ENCODE peak calls at places on chromosomes 11 and 22, in five cellular contexts. W is neural progenitor cell, C is fibroblast of lung, Q is transverse colon, Y is dorsolateral prefrontal cortex. U is an unnamed sample.

GRCh38 chr11:67020949-67021348 is 2.0 kb upstream of the SYT12 start:
- DNase-seq in Q (no peak), C (no peak), W (no peak), Y (no peak), U (no peak)

GRCh38 chr22:20517841-20518592 is 10.6 kb downstream of the MED15 start:
- DNase-seq in W (no peak), Q (no peak), C (no peak), Y (no peak), U (no peak)

GRCh38 chr11:28649922-28650321 is 541.7 kb downstream of the METTL15 start:
- DNase-seq in W (no peak), C (peak; percentile 30), Y (no peak), Q (no peak), U (no peak)

GRCh38 chr22:17237031-17237668 is 17.9 kb upstream of the ADA2 start:
- DNase-seq in W (no peak), Y (no peak), C (no peak), Q (no peak), U (no peak)

GRCh38 chr11:114125959-114126358 is 66.4 kb downstream of the ZBTB16 start:
- DNase-seq in Y (no peak), Q (no peak), W (no peak), C (no peak), U (no peak)

GRCh38 chr11:9607511-9607899 is 34.0 kb downstream of the WEE1 start:
- DNase-seq in C (no peak), Q (no peak), Y (no peak), W (peak; percentile 12), U (no peak)

GRCh38 chr11:83044958-83045712 is 26.6 kb downstream of the RAB30 start:
- DNase-seq in W (no peak), Y (no peak), Q (no peak), C (peak; percentile 68), U (no peak)

GRCh38 chr11:75766449-75767227 is 1.9 kb upstream of the DGAT2 start:
- DNase-seq in Q (no peak), W (peak; percentile 16), C (no peak), Y (no peak), U (no peak)

GRCh38 chr11:35763301-35763700 is 100.7 kb downstream of the TRIM44 start:
- DNase-seq in W (no peak), Q (no peak), Y (no peak), C (no peak), U (no peak)

GRCh38 chr11:99275521-99275920 is 254.8 kb downstream of the CNTN5 start:
- DNase-seq in Q (no peak), Y (no peak), C (no peak), W (no peak), U (no peak)

GRCh38 chr11:121489823-121490222 is 37.1 kb upstream of the SORL1-AS1 start:
- DNase-seq in Y (no peak), W (no peak), Q (no peak), C (no peak), U (no peak)

GRCh38 chr11:112882494-112883381 is 78.5 kb upstream of the NCAM1 start:
- DNase-seq in W (no peak), Y (no peak), C (no peak), Q (no peak), U (no peak)

GRCh38 chr11:117816846-117817212 is 7.7 kb downstream of the FXYD2 start:
- DNase-seq in Q (no peak), W (no peak), Y (no peak), C (no peak), U (no peak)

GRCh38 chr11:57158582-57158981 is 23.2 kb upstream of the LRRC55 start:
- DNase-seq in Y (no peak), Q (no peak), W (no peak), C (no peak), U (no peak)

GRCh38 chr11:45997599-45997998 is 75.1 kb downstream of the LARGE2 start:
- DNase-seq in Q (no peak), W (no peak), C (no peak), Y (no peak), U (no peak)

GRCh38 chr11:9169595-9170295 is 78.3 kb upstream of the SCUBE2 start:
- DNase-seq in W (no peak), Q (no peak), C (no peak), Y (no peak), U (no peak)

GRCh38 chr11:72625746-72626636 is 48.2 kb downstream of the PDE2A start:
- DNase-seq in Y (no peak), Q (peak; percentile 52), W (no peak), C (peak; percentile 36), U (no peak)

GRCh38 chr22:47862394-47862793 is 1099.9 kb downstream of the TBC1D22A start:
- DNase-seq in W (no peak), C (no peak), Y (no peak), Q (no peak), U (no peak)

GRCh38 chr11:126355324-126355925 is at the start of gene ST3GAL4:
- DNase-seq in C (peak; percentile 69), W (peak; percentile 96), Y (peak; percentile 85), Q (peak; percentile 72), U (peak; percentile 83)

DNA sequence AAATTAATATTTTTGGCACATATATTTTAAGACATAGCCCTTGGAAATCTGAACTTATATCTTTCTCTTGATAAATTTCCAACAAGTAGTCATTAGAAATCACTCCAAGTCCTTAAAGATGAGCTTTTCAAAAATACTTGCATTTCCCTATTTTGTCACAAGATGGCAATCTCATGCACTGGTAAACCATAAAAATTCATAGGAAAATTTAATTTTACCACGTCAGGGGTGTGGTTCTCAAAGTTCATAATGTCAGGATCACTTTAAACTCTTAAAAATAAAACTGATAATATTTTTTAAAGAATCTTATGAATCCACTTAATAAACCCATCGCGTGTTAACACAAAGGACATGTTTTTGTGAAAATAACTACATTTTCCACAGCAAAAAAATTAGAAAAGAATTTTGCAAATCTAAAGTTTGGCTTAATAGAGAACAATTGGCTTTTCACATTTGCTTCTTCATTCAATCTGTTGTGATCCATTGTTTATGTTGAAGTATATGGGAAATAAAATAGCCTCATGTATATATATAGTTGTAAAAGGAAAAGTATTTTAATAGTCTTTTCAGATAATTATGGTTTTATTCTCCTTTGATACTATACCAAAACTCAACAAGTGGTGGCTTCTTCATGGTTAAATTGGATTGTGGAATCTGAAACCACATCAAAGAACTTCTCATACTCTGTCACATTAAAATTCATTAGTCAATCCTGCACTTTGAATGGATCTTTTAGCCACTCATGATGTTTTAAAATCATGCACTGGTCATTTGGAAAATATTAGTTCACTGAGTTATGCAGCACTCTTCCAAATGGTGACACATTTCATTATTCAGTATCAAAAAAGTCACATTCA is 169.1 kb downstream of the CADM1 start:
- DNase-seq in W (peak; percentile 23), Q (no peak), C (peak; percentile 64), Y (no peak), U (no peak)
- TF ChIP-seq CTCF in W (peak; percentile 87), Q (peak; percentile 73), C (peak; percentile 23), Y (peak; percentile 65), U (peak; percentile 82)

GRCh38 chr11:134155946-134156865 is 67.6 kb downstream of the NCAPD3 start:
- DNase-seq in Q (no peak), Y (no peak), W (no peak), C (no peak), U (no peak)

GRCh38 chr11:134159652-134160051 is 64.1 kb downstream of the NCAPD3 start:
- DNase-seq in Y (no peak), C (no peak), Q (no peak), W (no peak), U (no peak)

GRCh38 chr11:134155456-134155855 is 68.3 kb downstream of the NCAPD3 start:
- DNase-seq in Y (no peak), C (no peak), W (no peak), Q (no peak), U (no peak)

GRCh38 chr11:134158023-134158422 is 65.7 kb downstream of the NCAPD3 start:
- DNase-seq in C (no peak), Q (no peak), W (no peak), Y (no peak), U (no peak)

GRCh38 chr11:134157451-134157850 is 66.3 kb downstream of the NCAPD3 start:
- DNase-seq in W (no peak), Y (no peak), Q (no peak), C (no peak), U (no peak)
- TF ChIP-seq CTCF in W (no peak), Y (no peak), Q (no peak), C (no peak), U (no peak)

GRCh38 chr11:2166091-2166851 is 5.3 kb upstream of the INS start:
- DNase-seq in Y (no peak), W (peak; percentile 67), Q (no peak), C (peak; percentile 41), U (peak; percentile 47)
- TF ChIP-seq CTCF in Y (peak; percentile 34), W (peak; percentile 72), Q (peak; percentile 41), C (peak; percentile 18), U (peak; percentile 77)

GRCh38 chr11:77508031-77508430 is 34.1 kb upstream of the PAK1 start:
- DNase-seq in C (no peak), W (no peak), Q (no peak), Y (no peak), U (no peak)
- TF ChIP-seq CTCF in C (no peak), W (no peak), Q (no peak), Y (no peak), U (peak; percentile 7)

U was measured in progenitor cell of endocrine pancreas.